ENCODE peak calls at places on chromosomes 3 and 15, in five cellular contexts. L is pancreas, Z is breast epithelium, K is psoas muscle, V is Panc1. U is an unnamed sample.

GRCh38 chr15:44971036-44971435 is 14.5 kb downstream of the TERB2 start:
- DNase-seq in V (no peak), Z (no peak), L (no peak), K (no peak), U (no peak)

GRCh38 chr3:10335871-10336622 is 15.1 kb upstream of the SEC13 start:
- DNase-seq in Z (no peak), L (no peak), V (no peak), K (no peak), U (no peak)

GRCh38 chr3:129087138-129087702 is 26.6 kb downstream of the GP9 start:
- DNase-seq in L (peak; percentile 37), Z (peak; percentile 65), V (no peak), K (no peak), U (no peak)

GRCh38 chr3:196694202-196694638 is 17.8 kb downstream of the CEP19 start:
- DNase-seq in L (no peak), Z (no peak), V (no peak), K (no peak), U (no peak)

GRCh38 chr3:71102111-71103039 is 481.2 kb downstream of the FOXP1 start:
- DNase-seq in L (no peak), K (no peak), Z (no peak), V (peak; percentile 45), U (no peak)

GRCh38 chr3:109532257-109533216 is 195.2 kb upstream of the DPPA4 start:
- DNase-seq in Z (no peak), L (peak; percentile 49), V (no peak), K (no peak), U (no peak)

GRCh38 chr3:58994746-58995330 is 55.0 kb downstream of the CFAP20DC start:
- DNase-seq in Z (no peak), K (no peak), V (no peak), L (peak; percentile 42), U (no peak)

GRCh38 chr3:183619624-183620274 is 15.7 kb upstream of the KLHL24 start:
- DNase-seq in Z (no peak), L (no peak), K (no peak), V (no peak), U (no peak)

DNA sequence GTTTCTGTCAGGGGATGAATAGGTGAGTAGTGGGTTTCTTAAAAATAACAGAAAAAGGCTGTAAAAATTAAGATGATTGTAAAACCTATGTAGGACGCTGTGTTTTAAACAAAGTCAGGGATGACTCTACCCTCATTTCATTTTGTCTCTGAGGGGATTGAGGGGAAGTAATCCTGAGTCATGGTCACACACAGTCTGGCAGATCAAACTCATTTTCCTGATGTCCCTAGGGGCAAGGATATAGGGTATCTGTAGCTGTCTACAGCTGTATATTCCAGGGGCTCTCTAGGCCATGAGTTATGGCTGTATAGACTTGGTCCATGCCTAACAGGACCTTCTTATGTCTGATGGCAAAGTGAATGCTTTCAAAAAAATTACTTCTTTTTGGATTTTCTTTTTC is 421.1 kb downstream of the PDCD6IP start:
- DNase-seq in Z (no peak), V (no peak), K (no peak), L (no peak), U (no peak)
- H3K27ac ChIP-seq in Z (no peak overlapping the region), V (no peak overlapping the region), K (no peak overlapping the region), L (no peak overlapping the region), U (no peak overlapping the region)

GRCh38 chr3:52004906-52005395 is 9.3 kb upstream of the RPL29 start:
- DNase-seq in V (no peak), Z (no peak), K (no peak), L (no peak), U (no peak)
- H3K27ac ChIP-seq in V (no peak overlapping the region), Z (peak overlapping the region; percentile 55), K (no peak overlapping the region), L (no peak overlapping the region), U (peak overlapping the region; percentile 4)

GRCh38 chr3:86982883-86983282 is 8.1 kb downstream of the VGLL3 start:
- DNase-seq in Z (no peak), V (no peak), L (no peak), K (no peak), U (no peak)
- H3K27ac ChIP-seq in Z (no peak overlapping the region), V (no peak overlapping the region), L (no peak overlapping the region), K (peak overlapping the region; percentile 42), U (peak overlapping the region; percentile 21)

GRCh38 chr3:185382154-185382553 is 19.2 kb downstream of the MAP3K13 start:
- DNase-seq in L (no peak), V (no peak), Z (no peak), K (no peak), U (no peak)

GRCh38 chr3:185381321-185381720 is 18.4 kb downstream of the MAP3K13 start:
- DNase-seq in K (no peak), Z (no peak), V (no peak), L (no peak), U (no peak)
- H3K27ac ChIP-seq in K (no peak overlapping the region), Z (no peak overlapping the region), V (no peak overlapping the region), L (no peak overlapping the region), U (no peak overlapping the region)